ENCODE peak calls at places on chromosomes 5 and 9, in five cellular contexts. One of them, this sample, is unnamed.

GRCh38 chr5:1516615-1517601 is 6.9 kb downstream of the LPCAT1 start:
- DNase-seq in A549: peak; percentile 33
- DNase-seq in vagina: peak; percentile 86
- DNase-seq in heart left ventricle: no peak
- DNase-seq in transverse colon: peak; percentile 8
- DNase-seq in this sample: peak; percentile 34

GRCh38 chr9:118183571-118183970 is 479.4 kb downstream of the TLR4 start:
- DNase-seq in transverse colon: no peak
- DNase-seq in A549: no peak
- DNase-seq in heart left ventricle: no peak
- DNase-seq in vagina: no peak
- DNase-seq in this sample: no peak

GRCh38 chr9:34991833-34992375 is 2.4 kb downstream of the DNAJB5 start:
- DNase-seq in transverse colon: no peak
- DNase-seq in A549: no peak
- DNase-seq in vagina: no peak
- DNase-seq in heart left ventricle: peak; percentile 53
- DNase-seq in this sample: no peak

GRCh38 chr5:147763791-147764525 is 18.6 kb downstream of the JAKMIP2 start:
- DNase-seq in transverse colon: no peak
- DNase-seq in heart left ventricle: no peak
- DNase-seq in vagina: no peak
- DNase-seq in A549: no peak
- DNase-seq in this sample: no peak

GRCh38 chr5:386432-387341 is 56.3 kb upstream of the EXOC3 start:
- DNase-seq in transverse colon: no peak
- DNase-seq in vagina: peak; percentile 82
- DNase-seq in A549: no peak
- DNase-seq in heart left ventricle: no peak
- DNase-seq in this sample: peak; percentile 8

GRCh38 chr5:98836175-98836574 is 62.7 kb downstream of the RGMB start:
- DNase-seq in vagina: no peak
- DNase-seq in heart left ventricle: no peak
- DNase-seq in transverse colon: no peak
- DNase-seq in A549: no peak
- DNase-seq in this sample: no peak

GRCh38 chr9:84974258-84974657 is 304.7 kb downstream of the NTRK2 start:
- DNase-seq in A549: no peak
- DNase-seq in transverse colon: no peak
- DNase-seq in vagina: no peak
- DNase-seq in heart left ventricle: no peak
- DNase-seq in this sample: no peak

GRCh38 chr9:101463397-101463796 is 27.8 kb upstream of the ALDOB start:
- DNase-seq in heart left ventricle: no peak
- DNase-seq in transverse colon: no peak
- DNase-seq in vagina: no peak
- DNase-seq in A549: no peak
- DNase-seq in this sample: no peak

GRCh38 chr9:128048663-128049062 is 18.5 kb downstream of the NAIF1 start:
- DNase-seq in heart left ventricle: no peak
- DNase-seq in A549: no peak
- DNase-seq in transverse colon: no peak
- DNase-seq in vagina: no peak
- DNase-seq in this sample: no peak

GRCh38 chr9:70229579-70229978 is 29.2 kb upstream of the SMC5 start:
- DNase-seq in transverse colon: no peak
- DNase-seq in heart left ventricle: no peak
- DNase-seq in A549: no peak
- DNase-seq in vagina: no peak
- DNase-seq in this sample: no peak

GRCh38 chr5:15383021-15383420 is 117.0 kb upstream of the FBXL7 start:
- DNase-seq in heart left ventricle: no peak
- DNase-seq in vagina: no peak
- DNase-seq in transverse colon: no peak
- DNase-seq in A549: no peak
- DNase-seq in this sample: no peak

GRCh38 chr9:129910628-129911567 is 75.6 kb downstream of the USP20 start:
- DNase-seq in A549: peak; percentile 60
- DNase-seq in transverse colon: no peak
- DNase-seq in heart left ventricle: no peak
- DNase-seq in vagina: no peak
- DNase-seq in this sample: no peak

GRCh38 chr5:159873680-159874079 is 42.6 kb upstream of the ADRA1B start:
- DNase-seq in A549: peak; percentile 18
- DNase-seq in transverse colon: no peak
- DNase-seq in vagina: no peak
- DNase-seq in heart left ventricle: no peak
- DNase-seq in this sample: no peak

GRCh38 chr9:136858844-136859757 is 7.0 kb downstream of the MAMDC4 start:
- DNase-seq in vagina: no peak
- DNase-seq in heart left ventricle: peak; percentile 52
- DNase-seq in transverse colon: peak; percentile 92
- DNase-seq in A549: no peak
- DNase-seq in this sample: peak; percentile 94

GRCh38 chr5:102743900-102744299 is 11.2 kb upstream of the PAM start:
- DNase-seq in A549: no peak
- DNase-seq in transverse colon: no peak
- DNase-seq in heart left ventricle: no peak
- DNase-seq in vagina: no peak
- DNase-seq in this sample: no peak

GRCh38 chr9:131554865-131555351 is 9.6 kb downstream of the PRRT1B start:
- DNase-seq in heart left ventricle: no peak
- DNase-seq in transverse colon: no peak
- DNase-seq in A549: no peak
- DNase-seq in vagina: no peak
- DNase-seq in this sample: no peak

GRCh38 chr9:126151671-126152050 is 175.0 kb upstream of the MVB12B start:
- DNase-seq in heart left ventricle: no peak
- DNase-seq in transverse colon: peak; percentile 21
- DNase-seq in A549: no peak
- DNase-seq in vagina: peak; percentile 78
- DNase-seq in this sample: no peak

GRCh38 chr9:131678499-131679111 is 61.3 kb downstream of the RAPGEF1 start:
- DNase-seq in transverse colon: peak; percentile 78
- DNase-seq in vagina: peak; percentile 98
- DNase-seq in heart left ventricle: peak; percentile 71
- DNase-seq in A549: peak; percentile 92
- DNase-seq in this sample: no peak

GRCh38 chr9:111481885-111482636 is 2.1 kb downstream of the ECPAS start:
- DNase-seq in vagina: no peak
- DNase-seq in heart left ventricle: no peak
- DNase-seq in transverse colon: no peak
- DNase-seq in A549: no peak
- DNase-seq in this sample: no peak

GRCh38 chr5:147143215-147143614 is 91.6 kb upstream of the STK32A start:
- DNase-seq in heart left ventricle: no peak
- DNase-seq in transverse colon: no peak
- DNase-seq in vagina: no peak
- DNase-seq in A549: no peak
- DNase-seq in this sample: no peak

GRCh38 chr9:89138463-89139390 is 39.9 kb downstream of the SHC3 start:
- DNase-seq in A549: no peak
- DNase-seq in vagina: no peak
- DNase-seq in heart left ventricle: no peak
- DNase-seq in transverse colon: no peak
- DNase-seq in this sample: no peak

GRCh38 chr5:146624179-146624578 is 108.2 kb upstream of the GPR151 start:
- DNase-seq in heart left ventricle: no peak
- DNase-seq in transverse colon: no peak
- DNase-seq in A549: no peak
- DNase-seq in vagina: no peak
- DNase-seq in this sample: no peak

GRCh38 chr9:125513634-125514413 is 193.2 kb downstream of the MAPKAP1 start:
- DNase-seq in heart left ventricle: peak; percentile 29
- DNase-seq in vagina: no peak
- DNase-seq in transverse colon: peak; percentile 28
- DNase-seq in A549: peak; percentile 72
- DNase-seq in this sample: no peak

GRCh38 chr5:122192883-122193496 is 63.6 kb downstream of the ZNF474 start:
- DNase-seq in A549: peak; percentile 34
- DNase-seq in vagina: no peak
- DNase-seq in transverse colon: no peak
- DNase-seq in heart left ventricle: peak; percentile 22
- DNase-seq in this sample: no peak

GRCh38 chr5:94361161-94361560 is 257.2 kb downstream of the KIAA0825 start:
- DNase-seq in transverse colon: no peak
- DNase-seq in vagina: no peak
- DNase-seq in heart left ventricle: no peak
- DNase-seq in A549: no peak
- DNase-seq in this sample: no peak

GRCh38 chr9:136283291-136284235 is 20.3 kb downstream of the CCDC187 start:
- DNase-seq in A549: peak; percentile 88
- DNase-seq in heart left ventricle: peak; percentile 75
- DNase-seq in transverse colon: peak; percentile 82
- DNase-seq in vagina: no peak
- DNase-seq in this sample: peak; percentile 83

GRCh38 chr9:131635285-131635684 is 90.0 kb downstream of the PRRT1B start:
- DNase-seq in heart left ventricle: peak; percentile 83
- DNase-seq in transverse colon: peak; percentile 90
- DNase-seq in A549: peak; percentile 90
- DNase-seq in vagina: no peak
- DNase-seq in this sample: peak; percentile 84

GRCh38 chr9:133710661-133711427 is 27.3 kb downstream of the SARDH start:
- DNase-seq in vagina: no peak
- DNase-seq in A549: no peak
- DNase-seq in heart left ventricle: no peak
- DNase-seq in transverse colon: no peak
- DNase-seq in this sample: no peak

GRCh38 chr9:9961487-9961886 is 651.3 kb downstream of the PTPRD start:
- DNase-seq in heart left ventricle: no peak
- DNase-seq in vagina: no peak
- DNase-seq in transverse colon: no peak
- DNase-seq in A549: no peak
- DNase-seq in this sample: no peak

GRCh38 chr9:17578911-17579793 is at the start of gene SH3GL2:
- DNase-seq in transverse colon: peak; percentile 53
- DNase-seq in A549: peak; percentile 15
- DNase-seq in heart left ventricle: peak; percentile 28
- DNase-seq in vagina: no peak
- DNase-seq in this sample: no peak

GRCh38 chr5:146426853-146427618 is 20.1 kb upstream of the TCERG1 start:
- DNase-seq in A549: peak; percentile 38
- DNase-seq in heart left ventricle: no peak
- DNase-seq in vagina: no peak
- DNase-seq in transverse colon: no peak
- DNase-seq in this sample: no peak

GRCh38 chr5:147639303-147639702 is 129.4 kb upstream of the DPYSL3 start:
- DNase-seq in transverse colon: no peak
- DNase-seq in vagina: no peak
- DNase-seq in heart left ventricle: no peak
- DNase-seq in A549: no peak
- DNase-seq in this sample: no peak

GRCh38 chr9:134526798-134527492 is 114.7 kb upstream of the COL5A1 start:
- DNase-seq in A549: no peak
- DNase-seq in transverse colon: no peak
- DNase-seq in vagina: no peak
- DNase-seq in heart left ventricle: no peak
- DNase-seq in this sample: no peak

GRCh38 chr5:42951847-42952411 is 88.2 kb downstream of the ANXA2R start:
- DNase-seq in transverse colon: peak; percentile 33
- DNase-seq in vagina: no peak
- DNase-seq in A549: no peak
- DNase-seq in heart left ventricle: peak; percentile 18
- DNase-seq in this sample: peak; percentile 63

DNA sequence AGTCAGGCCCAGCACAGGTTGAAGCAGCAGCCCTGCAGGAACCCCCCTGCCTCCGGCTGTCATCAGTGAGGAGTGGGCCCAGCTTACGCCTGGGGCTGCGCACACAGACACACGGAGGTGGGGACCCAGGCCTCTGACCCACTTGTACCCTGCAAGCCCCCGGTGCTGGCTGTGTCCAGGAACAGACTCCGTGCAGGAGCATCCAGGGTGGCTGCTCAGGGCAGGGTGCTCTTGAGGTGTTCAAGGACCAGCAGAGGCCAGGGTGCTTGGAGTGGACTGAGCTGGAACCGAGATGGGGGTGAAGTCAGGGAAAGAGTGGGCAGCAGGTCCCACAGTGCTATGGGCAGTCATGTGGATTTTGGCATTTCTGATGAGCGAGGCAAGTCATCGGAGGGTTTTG is 199.5 kb downstream of the CACNA1B start:
- DNase-seq in A549: no peak
- DNase-seq in heart left ventricle: peak; percentile 3
- DNase-seq in transverse colon: no peak
- DNase-seq in vagina: no peak
- DNase-seq in this sample: peak; percentile 28
- H3K9me3 ChIP-seq in A549: no peaks in the 10 kb centered on the region
- H3K9me3 ChIP-seq in heart left ventricle: no peaks in the 10 kb centered on the region
- H3K9me3 ChIP-seq in transverse colon: no peaks in the 10 kb centered on the region
- H3K9me3 ChIP-seq in vagina: no peaks in the 10 kb centered on the region
- H3K9me3 ChIP-seq in this sample: no peaks in the 10 kb centered on the region

GRCh38 chr5:56659991-56660390 is 155.4 kb upstream of the MAP3K1 start:
- DNase-seq in vagina: no peak
- DNase-seq in A549: no peak
- DNase-seq in heart left ventricle: no peak
- DNase-seq in transverse colon: no peak
- DNase-seq in this sample: no peak
- H3K9me3 ChIP-seq in vagina: no peaks in the 10 kb centered on the region
- H3K9me3 ChIP-seq in A549: no peaks in the 10 kb centered on the region
- H3K9me3 ChIP-seq in heart left ventricle: no peaks in the 10 kb centered on the region
- H3K9me3 ChIP-seq in transverse colon: no peaks in the 10 kb centered on the region
- H3K9me3 ChIP-seq in this sample: no peaks in the 10 kb centered on the region

GRCh38 chr5:3344671-3345070 is 251.0 kb upstream of the IRX1 start:
- DNase-seq in vagina: no peak
- DNase-seq in A549: no peak
- DNase-seq in heart left ventricle: no peak
- DNase-seq in transverse colon: no peak
- DNase-seq in this sample: no peak
- H3K9me3 ChIP-seq in vagina: no peaks in the 10 kb centered on the region
- H3K9me3 ChIP-seq in A549: no peaks in the 10 kb centered on the region
- H3K9me3 ChIP-seq in heart left ventricle: no peaks in the 10 kb centered on the region
- H3K9me3 ChIP-seq in transverse colon: no peaks in the 10 kb centered on the region
- H3K9me3 ChIP-seq in this sample: no peaks in the 10 kb centered on the region

GRCh38 chr5:120293796-120294195 is 170.3 kb upstream of the PRR16 start:
- DNase-seq in vagina: no peak
- DNase-seq in A549: no peak
- DNase-seq in heart left ventricle: no peak
- DNase-seq in transverse colon: no peak
- DNase-seq in this sample: no peak
- H3K9me3 ChIP-seq in vagina: no peaks in the 10 kb centered on the region
- H3K9me3 ChIP-seq in A549: no peaks in the 10 kb centered on the region
- H3K9me3 ChIP-seq in heart left ventricle: no peaks in the 10 kb centered on the region
- H3K9me3 ChIP-seq in transverse colon: no peaks in the 10 kb centered on the region
- H3K9me3 ChIP-seq in this sample: no peaks in the 10 kb centered on the region

DNA sequence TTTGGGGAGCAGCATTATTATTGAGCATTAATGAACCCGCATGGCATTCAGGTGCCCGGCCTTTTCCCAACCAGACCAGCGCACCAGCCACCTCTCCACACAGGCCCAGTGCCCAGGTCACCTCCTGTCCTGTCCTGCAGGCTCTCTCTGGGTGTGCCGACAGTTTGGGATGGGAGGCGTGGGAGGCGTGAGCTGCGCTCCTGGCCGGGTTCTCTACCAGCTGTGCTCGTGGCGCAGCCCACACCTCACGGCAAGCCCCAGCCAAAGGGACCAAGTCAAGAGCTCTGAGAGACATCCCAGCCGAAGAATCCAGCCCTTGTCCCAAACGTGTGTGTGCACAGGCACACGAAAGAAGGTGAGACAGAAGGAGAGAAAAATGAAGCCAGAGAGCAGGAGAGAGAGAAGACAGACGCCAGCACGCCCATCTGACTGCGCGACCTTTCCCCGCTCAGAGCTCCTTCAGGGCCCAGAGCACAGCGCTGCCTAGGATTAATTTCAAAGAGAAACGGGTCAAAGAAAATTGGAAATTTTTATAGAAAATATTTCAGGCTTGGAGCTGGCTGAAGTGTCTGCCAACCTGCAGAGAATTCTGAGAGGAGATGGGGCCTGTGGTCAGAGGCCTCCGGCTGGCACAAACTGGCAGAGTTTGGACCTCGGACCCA is 81.7 kb downstream of the ADAMTS2 start:
- DNase-seq in heart left ventricle: no peak
- DNase-seq in A549: no peak
- DNase-seq in vagina: peak; percentile 84
- DNase-seq in transverse colon: peak; percentile 3
- DNase-seq in this sample: peak; percentile 31
- H3K9me3 ChIP-seq in heart left ventricle: no peaks in the 10 kb centered on the region
- H3K9me3 ChIP-seq in A549: peaks cover 11% of the 10 kb centered on the region
- H3K9me3 ChIP-seq in vagina: no peaks in the 10 kb centered on the region
- H3K9me3 ChIP-seq in transverse colon: no peaks in the 10 kb centered on the region
- H3K9me3 ChIP-seq in this sample: no peaks in the 10 kb centered on the region

This sample was measured in Peyer's patch.